ENCODE peak calls at places on chromosomes 3 and 15, in ten cellular contexts. One of them, this sample, is unnamed.

GRCh38 chr3:15217841-15218267 is 11.8 kb downstream of the CAPN7 start:
- DNase-seq in neural crest cell: no peak
- DNase-seq in NCI-H1092 treated with DMSO at 0.1 percent for 48 hours: no peak
- DNase-seq in memory B cell: no peak
- DNase-seq in stimulated activated CD8-positive, alpha-beta memory T cell treated with anti-CD3 and anti-CD28 coated beads, Interleukin-12 subunit alpha, Interleukin-12 subunit beta, amount 100 ng/mL, for 1 hour: no peak
- DNase-seq in activated CD8-positive, alpha-beta memory T cell treated with anti-CD3 and anti-CD28 coated beads for 4 hours: no peak
- DNase-seq in KBM-7: no peak
- DNase-seq in NCI-H1105: no peak
- DNase-seq in H54: no peak
- DNase-seq in PC-9: no peak
- DNase-seq in this sample: no peak

GRCh38 chr15:52261498-52262242 is 33.9 kb downstream of the MYO5C start:
- DNase-seq in neural crest cell: peak
- DNase-seq in NCI-H1092 treated with DMSO at 0.1 percent for 48 hours: peak
- DNase-seq in memory B cell: peak
- DNase-seq in stimulated activated CD8-positive, alpha-beta memory T cell treated with anti-CD3 and anti-CD28 coated beads, Interleukin-12 subunit alpha, Interleukin-12 subunit beta, amount 100 ng/mL, for 1 hour: no peak
- DNase-seq in activated CD8-positive, alpha-beta memory T cell treated with anti-CD3 and anti-CD28 coated beads for 4 hours: peak
- DNase-seq in KBM-7: peak
- DNase-seq in NCI-H1105: no peak
- DNase-seq in H54: peak
- DNase-seq in PC-9: peak
- DNase-seq in this sample: no peak

GRCh38 chr3:128309026-128309425 is 155.7 kb downstream of the EEFSEC start:
- DNase-seq in neural crest cell: no peak
- DNase-seq in NCI-H1092 treated with DMSO at 0.1 percent for 48 hours: peak
- DNase-seq in memory B cell: no peak
- DNase-seq in stimulated activated CD8-positive, alpha-beta memory T cell treated with anti-CD3 and anti-CD28 coated beads, Interleukin-12 subunit alpha, Interleukin-12 subunit beta, amount 100 ng/mL, for 1 hour: no peak
- DNase-seq in activated CD8-positive, alpha-beta memory T cell treated with anti-CD3 and anti-CD28 coated beads for 4 hours: no peak
- DNase-seq in KBM-7: no peak
- DNase-seq in NCI-H1105: peak
- DNase-seq in H54: no peak
- DNase-seq in PC-9: no peak
- DNase-seq in this sample: no peak

GRCh38 chr3:68403741-68404140 is 528.6 kb downstream of the TAFA4 start:
- DNase-seq in neural crest cell: no peak
- DNase-seq in NCI-H1092 treated with DMSO at 0.1 percent for 48 hours: no peak
- DNase-seq in memory B cell: no peak
- DNase-seq in stimulated activated CD8-positive, alpha-beta memory T cell treated with anti-CD3 and anti-CD28 coated beads, Interleukin-12 subunit alpha, Interleukin-12 subunit beta, amount 100 ng/mL, for 1 hour: no peak
- DNase-seq in activated CD8-positive, alpha-beta memory T cell treated with anti-CD3 and anti-CD28 coated beads for 4 hours: no peak
- DNase-seq in KBM-7: no peak
- DNase-seq in NCI-H1105: no peak
- DNase-seq in H54: no peak
- DNase-seq in PC-9: no peak
- DNase-seq in this sample: no peak

GRCh38 chr3:72379500-72380187 is 468.6 kb downstream of the SHQ1 start:
- DNase-seq in neural crest cell: no peak
- DNase-seq in NCI-H1092 treated with DMSO at 0.1 percent for 48 hours: peak
- DNase-seq in memory B cell: no peak
- DNase-seq in stimulated activated CD8-positive, alpha-beta memory T cell treated with anti-CD3 and anti-CD28 coated beads, Interleukin-12 subunit alpha, Interleukin-12 subunit beta, amount 100 ng/mL, for 1 hour: no peak
- DNase-seq in activated CD8-positive, alpha-beta memory T cell treated with anti-CD3 and anti-CD28 coated beads for 4 hours: no peak
- DNase-seq in KBM-7: no peak
- DNase-seq in NCI-H1105: no peak
- DNase-seq in H54: no peak
- DNase-seq in PC-9: no peak
- DNase-seq in this sample: no peak

GRCh38 chr3:49469037-49469875 is 811 bp upstream of the DAG1 start:
- DNase-seq in neural crest cell: peak
- DNase-seq in NCI-H1092 treated with DMSO at 0.1 percent for 48 hours: no peak
- DNase-seq in memory B cell: no peak
- DNase-seq in stimulated activated CD8-positive, alpha-beta memory T cell treated with anti-CD3 and anti-CD28 coated beads, Interleukin-12 subunit alpha, Interleukin-12 subunit beta, amount 100 ng/mL, for 1 hour: no peak
- DNase-seq in activated CD8-positive, alpha-beta memory T cell treated with anti-CD3 and anti-CD28 coated beads for 4 hours: no peak
- DNase-seq in KBM-7: no peak
- DNase-seq in NCI-H1105: peak
- DNase-seq in H54: peak
- DNase-seq in PC-9: peak
- DNase-seq in this sample: peak

GRCh38 chr15:39843561-39843960 is 60.9 kb upstream of the FSIP1 start:
- DNase-seq in neural crest cell: no peak
- DNase-seq in NCI-H1092 treated with DMSO at 0.1 percent for 48 hours: no peak
- DNase-seq in memory B cell: no peak
- DNase-seq in stimulated activated CD8-positive, alpha-beta memory T cell treated with anti-CD3 and anti-CD28 coated beads, Interleukin-12 subunit alpha, Interleukin-12 subunit beta, amount 100 ng/mL, for 1 hour: no peak
- DNase-seq in activated CD8-positive, alpha-beta memory T cell treated with anti-CD3 and anti-CD28 coated beads for 4 hours: no peak
- DNase-seq in KBM-7: no peak
- DNase-seq in NCI-H1105: no peak
- DNase-seq in H54: no peak
- DNase-seq in PC-9: no peak
- DNase-seq in this sample: no peak

GRCh38 chr15:67224889-67225288 is 29.6 kb downstream of the AAGAB start:
- DNase-seq in neural crest cell: no peak
- DNase-seq in NCI-H1092 treated with DMSO at 0.1 percent for 48 hours: no peak
- DNase-seq in memory B cell: no peak
- DNase-seq in stimulated activated CD8-positive, alpha-beta memory T cell treated with anti-CD3 and anti-CD28 coated beads, Interleukin-12 subunit alpha, Interleukin-12 subunit beta, amount 100 ng/mL, for 1 hour: no peak
- DNase-seq in activated CD8-positive, alpha-beta memory T cell treated with anti-CD3 and anti-CD28 coated beads for 4 hours: no peak
- DNase-seq in KBM-7: no peak
- DNase-seq in NCI-H1105: no peak
- DNase-seq in H54: no peak
- DNase-seq in PC-9: no peak
- DNase-seq in this sample: no peak

GRCh38 chr15:63891079-63891762 is 57.5 kb upstream of the HERC1 start:
- DNase-seq in neural crest cell: peak
- DNase-seq in NCI-H1092 treated with DMSO at 0.1 percent for 48 hours: peak
- DNase-seq in memory B cell: peak
- DNase-seq in stimulated activated CD8-positive, alpha-beta memory T cell treated with anti-CD3 and anti-CD28 coated beads, Interleukin-12 subunit alpha, Interleukin-12 subunit beta, amount 100 ng/mL, for 1 hour: peak
- DNase-seq in activated CD8-positive, alpha-beta memory T cell treated with anti-CD3 and anti-CD28 coated beads for 4 hours: peak
- DNase-seq in KBM-7: peak
- DNase-seq in NCI-H1105: peak
- DNase-seq in H54: peak
- DNase-seq in PC-9: peak
- DNase-seq in this sample: peak

GRCh38 chr3:2985479-2985878 is 124.7 kb downstream of the IL5RA start:
- DNase-seq in neural crest cell: no peak
- DNase-seq in NCI-H1092 treated with DMSO at 0.1 percent for 48 hours: no peak
- DNase-seq in memory B cell: no peak
- DNase-seq in stimulated activated CD8-positive, alpha-beta memory T cell treated with anti-CD3 and anti-CD28 coated beads, Interleukin-12 subunit alpha, Interleukin-12 subunit beta, amount 100 ng/mL, for 1 hour: no peak
- DNase-seq in activated CD8-positive, alpha-beta memory T cell treated with anti-CD3 and anti-CD28 coated beads for 4 hours: no peak
- DNase-seq in KBM-7: no peak
- DNase-seq in NCI-H1105: no peak
- DNase-seq in H54: no peak
- DNase-seq in PC-9: no peak
- DNase-seq in this sample: no peak

GRCh38 chr3:115518100-115518852 is 105.0 kb upstream of the GAP43 start:
- DNase-seq in neural crest cell: no peak
- DNase-seq in NCI-H1092 treated with DMSO at 0.1 percent for 48 hours: no peak
- DNase-seq in memory B cell: no peak
- DNase-seq in stimulated activated CD8-positive, alpha-beta memory T cell treated with anti-CD3 and anti-CD28 coated beads, Interleukin-12 subunit alpha, Interleukin-12 subunit beta, amount 100 ng/mL, for 1 hour: no peak
- DNase-seq in activated CD8-positive, alpha-beta memory T cell treated with anti-CD3 and anti-CD28 coated beads for 4 hours: no peak
- DNase-seq in KBM-7: no peak
- DNase-seq in NCI-H1105: peak
- DNase-seq in H54: peak
- DNase-seq in PC-9: peak
- DNase-seq in this sample: no peak

GRCh38 chr15:77036537-77037474 is 34.1 kb downstream of the TSPAN3 start:
- DNase-seq in neural crest cell: no peak
- DNase-seq in NCI-H1092 treated with DMSO at 0.1 percent for 48 hours: no peak
- DNase-seq in memory B cell: no peak
- DNase-seq in stimulated activated CD8-positive, alpha-beta memory T cell treated with anti-CD3 and anti-CD28 coated beads, Interleukin-12 subunit alpha, Interleukin-12 subunit beta, amount 100 ng/mL, for 1 hour: no peak
- DNase-seq in activated CD8-positive, alpha-beta memory T cell treated with anti-CD3 and anti-CD28 coated beads for 4 hours: no peak
- DNase-seq in KBM-7: no peak
- DNase-seq in NCI-H1105: no peak
- DNase-seq in H54: no peak
- DNase-seq in PC-9: no peak
- DNase-seq in this sample: peak

GRCh38 chr15:60917469-60918130 is 311.5 kb downstream of the RORA start:
- DNase-seq in neural crest cell: no peak
- DNase-seq in NCI-H1092 treated with DMSO at 0.1 percent for 48 hours: no peak
- DNase-seq in memory B cell: no peak
- DNase-seq in stimulated activated CD8-positive, alpha-beta memory T cell treated with anti-CD3 and anti-CD28 coated beads, Interleukin-12 subunit alpha, Interleukin-12 subunit beta, amount 100 ng/mL, for 1 hour: no peak
- DNase-seq in activated CD8-positive, alpha-beta memory T cell treated with anti-CD3 and anti-CD28 coated beads for 4 hours: no peak
- DNase-seq in KBM-7: no peak
- DNase-seq in NCI-H1105: no peak
- DNase-seq in H54: no peak
- DNase-seq in PC-9: no peak
- DNase-seq in this sample: no peak

GRCh38 chr3:128847631-128848370 is 31.6 kb upstream of the ACAD9 start:
- DNase-seq in neural crest cell: no peak
- DNase-seq in NCI-H1092 treated with DMSO at 0.1 percent for 48 hours: no peak
- DNase-seq in memory B cell: no peak
- DNase-seq in stimulated activated CD8-positive, alpha-beta memory T cell treated with anti-CD3 and anti-CD28 coated beads, Interleukin-12 subunit alpha, Interleukin-12 subunit beta, amount 100 ng/mL, for 1 hour: no peak
- DNase-seq in activated CD8-positive, alpha-beta memory T cell treated with anti-CD3 and anti-CD28 coated beads for 4 hours: no peak
- DNase-seq in KBM-7: no peak
- DNase-seq in NCI-H1105: no peak
- DNase-seq in H54: no peak
- DNase-seq in PC-9: no peak
- DNase-seq in this sample: no peak

GRCh38 chr15:73897441-73898261 is 24.3 kb downstream of the TBC1D21 start:
- DNase-seq in neural crest cell: peak
- DNase-seq in NCI-H1092 treated with DMSO at 0.1 percent for 48 hours: no peak
- DNase-seq in memory B cell: peak
- DNase-seq in stimulated activated CD8-positive, alpha-beta memory T cell treated with anti-CD3 and anti-CD28 coated beads, Interleukin-12 subunit alpha, Interleukin-12 subunit beta, amount 100 ng/mL, for 1 hour: peak
- DNase-seq in activated CD8-positive, alpha-beta memory T cell treated with anti-CD3 and anti-CD28 coated beads for 4 hours: no peak
- DNase-seq in KBM-7: peak
- DNase-seq in NCI-H1105: no peak
- DNase-seq in H54: peak
- DNase-seq in PC-9: peak
- DNase-seq in this sample: peak

GRCh38 chr3:99373088-99373875 is 265.1 kb upstream of the COL8A1 start:
- DNase-seq in neural crest cell: no peak
- DNase-seq in NCI-H1092 treated with DMSO at 0.1 percent for 48 hours: no peak
- DNase-seq in memory B cell: no peak
- DNase-seq in stimulated activated CD8-positive, alpha-beta memory T cell treated with anti-CD3 and anti-CD28 coated beads, Interleukin-12 subunit alpha, Interleukin-12 subunit beta, amount 100 ng/mL, for 1 hour: no peak
- DNase-seq in activated CD8-positive, alpha-beta memory T cell treated with anti-CD3 and anti-CD28 coated beads for 4 hours: no peak
- DNase-seq in KBM-7: no peak
- DNase-seq in NCI-H1105: no peak
- DNase-seq in H54: no peak
- DNase-seq in PC-9: no peak
- DNase-seq in this sample: no peak

GRCh38 chr15:39580630-39581500 is at the start of gene THBS1:
- DNase-seq in neural crest cell: peak
- DNase-seq in NCI-H1092 treated with DMSO at 0.1 percent for 48 hours: no peak
- DNase-seq in memory B cell: no peak
- DNase-seq in stimulated activated CD8-positive, alpha-beta memory T cell treated with anti-CD3 and anti-CD28 coated beads, Interleukin-12 subunit alpha, Interleukin-12 subunit beta, amount 100 ng/mL, for 1 hour: no peak
- DNase-seq in activated CD8-positive, alpha-beta memory T cell treated with anti-CD3 and anti-CD28 coated beads for 4 hours: peak
- DNase-seq in KBM-7: no peak
- DNase-seq in NCI-H1105: no peak
- DNase-seq in H54: peak
- DNase-seq in PC-9: peak
- DNase-seq in this sample: peak

GRCh38 chr3:23129817-23130216 is 73.3 kb upstream of the UBE2E2 start:
- DNase-seq in neural crest cell: no peak
- DNase-seq in NCI-H1092 treated with DMSO at 0.1 percent for 48 hours: no peak
- DNase-seq in memory B cell: no peak
- DNase-seq in stimulated activated CD8-positive, alpha-beta memory T cell treated with anti-CD3 and anti-CD28 coated beads, Interleukin-12 subunit alpha, Interleukin-12 subunit beta, amount 100 ng/mL, for 1 hour: no peak
- DNase-seq in activated CD8-positive, alpha-beta memory T cell treated with anti-CD3 and anti-CD28 coated beads for 4 hours: no peak
- DNase-seq in KBM-7: no peak
- DNase-seq in NCI-H1105: no peak
- DNase-seq in H54: no peak
- DNase-seq in PC-9: peak
- DNase-seq in this sample: no peak

GRCh38 chr3:11582123-11582968 is 61.4 kb downstream of the VGLL4 start:
- DNase-seq in neural crest cell: no peak
- DNase-seq in NCI-H1092 treated with DMSO at 0.1 percent for 48 hours: no peak
- DNase-seq in memory B cell: no peak
- DNase-seq in stimulated activated CD8-positive, alpha-beta memory T cell treated with anti-CD3 and anti-CD28 coated beads, Interleukin-12 subunit alpha, Interleukin-12 subunit beta, amount 100 ng/mL, for 1 hour: no peak
- DNase-seq in activated CD8-positive, alpha-beta memory T cell treated with anti-CD3 and anti-CD28 coated beads for 4 hours: no peak
- DNase-seq in KBM-7: peak
- DNase-seq in NCI-H1105: no peak
- DNase-seq in H54: no peak
- DNase-seq in PC-9: no peak
- DNase-seq in this sample: no peak

GRCh38 chr3:17841190-17841828 is 98.9 kb upstream of the TBC1D5 start:
- DNase-seq in neural crest cell: peak
- DNase-seq in NCI-H1092 treated with DMSO at 0.1 percent for 48 hours: peak
- DNase-seq in memory B cell: peak
- DNase-seq in stimulated activated CD8-positive, alpha-beta memory T cell treated with anti-CD3 and anti-CD28 coated beads, Interleukin-12 subunit alpha, Interleukin-12 subunit beta, amount 100 ng/mL, for 1 hour: peak
- DNase-seq in activated CD8-positive, alpha-beta memory T cell treated with anti-CD3 and anti-CD28 coated beads for 4 hours: peak
- DNase-seq in KBM-7: peak
- DNase-seq in NCI-H1105: peak
- DNase-seq in H54: peak
- DNase-seq in PC-9: peak
- DNase-seq in this sample: peak